ENCODE peak calls at places on chromosomes 2 and 18, in four cellular contexts. U is H9, I is RKO, C is naive B cell. T is an unnamed sample.

GRCh38 chr2:46142546-46143329 is 154.5 kb upstream of the EPAS1 start:
- DNase-seq in U (no peak), I (no peak), C (no peak), T (peak; percentile 68)

GRCh38 chr2:216698895-216699294 is 3.5 kb upstream of the IGFBP5 start:
- DNase-seq in U (no peak), I (peak; percentile 73), C (no peak), T (peak; percentile 44)

GRCh38 chr2:185955050-185955449 is 216.4 kb downstream of the FSIP2 start:
- DNase-seq in U (no peak), I (no peak), C (no peak), T (no peak)

GRCh38 chr2:112812318-112813042 is 24.1 kb downstream of the IL1B start:
- DNase-seq in U (no peak), I (no peak), C (no peak), T (no peak)

GRCh38 chr18:12765127-12765526 is 62.3 kb downstream of the PSMG2 start:
- DNase-seq in U (peak; percentile 57), I (no peak), C (no peak), T (no peak)

GRCh38 chr2:239751719-239752355 is 273.3 kb downstream of the NDUFA10 start:
- DNase-seq in U (no peak), I (no peak), C (peak; percentile 4), T (no peak)

GRCh38 chr18:77203851-77204250 is 45.8 kb upstream of the GALR1 start:
- DNase-seq in U (no peak), I (no peak), C (no peak), T (no peak)

GRCh38 chr2:176583530-176584101 is 314.4 kb downstream of the MTX2 start:
- DNase-seq in U (no peak), I (no peak), C (no peak), T (no peak)

GRCh38 chr2:65022189-65022588 is 33.0 kb downstream of the SLC1A4 start:
- DNase-seq in U (no peak), I (no peak), C (no peak), T (no peak)

GRCh38 chr2:35410431-35411061 is 945.0 kb upstream of the CRIM1 start:
- DNase-seq in U (peak; percentile 51), I (peak; percentile 63), C (no peak), T (peak; percentile 64)

GRCh38 chr2:29326926-29327325 is 211.7 kb downstream of the CLIP4 start:
- DNase-seq in U (no peak), I (no peak), C (no peak), T (no peak)

GRCh38 chr2:11248-11941 is 34.9 kb downstream of the FAM110C start:
- DNase-seq in U (peak; percentile 97), I (peak; percentile 49), C (peak; percentile 23), T (peak; percentile 63)

GRCh38 chr2:160420711-160421110 is 72.9 kb downstream of the RBMS1 start:
- DNase-seq in U (no peak), I (no peak), C (no peak), T (no peak)

GRCh38 chr18:34991152-34991551 is 50.1 kb upstream of the MAPRE2 start:
- DNase-seq in U (no peak), I (no peak), C (no peak), T (no peak)

GRCh38 chr2:104734937-104735586 is 118.9 kb upstream of the POU3F3 start:
- DNase-seq in U (no peak), I (no peak), C (no peak), T (no peak)

GRCh38 chr2:6866239-6866745 is 585 bp upstream of the CMPK2 start:
- DNase-seq in U (peak; percentile 48), I (peak; percentile 73), C (no peak), T (peak; percentile 54)

GRCh38 chr2:70140978-70141753 is 49.7 kb downstream of the C2orf42 start:
- DNase-seq in U (peak; percentile 95), I (peak; percentile 76), C (peak; percentile 75), T (peak; percentile 98)

GRCh38 chr2:178811901-178812300 is 4.7 kb upstream of the TTN start:
- DNase-seq in U (no peak), I (no peak), C (no peak), T (no peak)

GRCh38 chr18:76494181-76494540 is 881 bp downstream of the ZNF516 start:
- DNase-seq in U (no peak), I (peak; percentile 40), C (peak; percentile 17), T (peak; percentile 14)

GRCh38 chr2:201929627-201930026 is 104.0 kb upstream of the FZD7 start:
- DNase-seq in U (no peak), I (no peak), C (no peak), T (no peak)

GRCh38 chr18:13398631-13399030 is 180.1 kb downstream of the LDLRAD4 start:
- DNase-seq in U (no peak), I (no peak), C (no peak), T (no peak)

GRCh38 chr18:37481058-37481457 is 84.5 kb downstream of the CELF4 start:
- DNase-seq in U (no peak), I (no peak), C (no peak), T (no peak)

GRCh38 chr2:12106440-12107080 is 360.1 kb downstream of the LPIN1 start:
- DNase-seq in U (no peak), I (peak; percentile 81), C (no peak), T (no peak)

GRCh38 chr18:3281456-3282400 is 19.8 kb downstream of the MYL12B start:
- DNase-seq in U (no peak), I (peak; percentile 85), C (peak; percentile 68), T (peak; percentile 99)

GRCh38 chr2:23486676-23487075 is 101.7 kb downstream of the KLHL29 start:
- DNase-seq in U (no peak), I (no peak), C (no peak), T (no peak)

GRCh38 chr18:77093584-77093983 is 39.0 kb downstream of the MBP start:
- DNase-seq in U (no peak), I (no peak), C (no peak), T (no peak)

GRCh38 chr2:233118601-233119000 is 58.5 kb downstream of the INPP5D start:
- DNase-seq in U (no peak), I (no peak), C (no peak), T (no peak)

GRCh38 chr2:28766070-28766469 is 14.4 kb downstream of the PPP1CB start:
- DNase-seq in U (no peak), I (no peak), C (no peak), T (no peak)

T was measured in HT-29.